ENCODE peak calls at places on chromosomes 7 and 10, in seven cellular contexts. I is A172; K is Caki2; G is Kasumi-1; A is RCC 7860; S is stimulated activated CD8-positive, alpha-beta memory T cell treated with anti-CD3 and anti-CD28 coated beads, Interleukin-2, amount 100 ng/mL, for 48 hours; X is HuH-7.5. M is an unnamed sample.

GRCh38 chr7:140229591-140230516 is 53.1 kb upstream of the KDM7A start:
- DNase-seq in I (no peak), K (no peak), G (no peak), A (no peak), S (peak; percentile 48), X (no peak), M (peak; percentile 27)

GRCh38 chr7:37028909-37029440 is 304.7 kb upstream of the AOAH start:
- DNase-seq in I (no peak), K (no peak), G (no peak), A (no peak), S (peak; percentile 23), X (no peak), M (no peak)

GRCh38 chr7:97555845-97556431 is 175.9 kb upstream of the TAC1 start:
- DNase-seq in I (peak; percentile 35), K (peak; percentile 24), G (no peak), A (no peak), S (no peak), X (no peak), M (no peak)

GRCh38 chr10:3960496-3960895 is 175.5 kb upstream of the KLF6 start:
- DNase-seq in I (no peak), K (no peak), G (no peak), A (no peak), S (no peak), X (no peak), M (no peak)

GRCh38 chr7:100966542-100967291 is 2.6 kb upstream of the MUC12 start:
- DNase-seq in I (no peak), K (peak; percentile 24), G (no peak), A (no peak), S (no peak), X (no peak), M (peak; percentile 30)

GRCh38 chr7:30135551-30136271 is 925 bp downstream of the MTURN start:
- DNase-seq in I (peak; percentile 60), K (peak; percentile 69), G (peak; percentile 67), A (no peak), S (peak; percentile 20), X (peak; percentile 79), M (peak; percentile 43)

GRCh38 chr10:95560288-95561199 is 627 bp downstream of the SORBS1 start:
- DNase-seq in I (peak; percentile 12), K (peak; percentile 33), G (no peak), A (no peak), S (peak; percentile 5), X (peak; percentile 64), M (peak; percentile 57)

GRCh38 chr7:44964831-44965440 is 13.9 kb downstream of the MYO1G start:
- DNase-seq in I (no peak), K (no peak), G (no peak), A (no peak), S (no peak), X (no peak), M (no peak)

GRCh38 chr7:127858915-127859189 is 172.4 kb downstream of the LRRC4 start:
- DNase-seq in I (no peak), K (no peak), G (no peak), A (no peak), S (no peak), X (no peak), M (no peak)

GRCh38 chr7:50212016-50212325 is 92.5 kb upstream of the IKZF1 start:
- DNase-seq in I (no peak), K (no peak), G (no peak), A (no peak), S (no peak), X (no peak), M (no peak)

GRCh38 chr10:34294137-34294536 is 521.0 kb downstream of the PARD3 start:
- DNase-seq in I (no peak), K (no peak), G (no peak), A (no peak), S (no peak), X (no peak), M (no peak)

GRCh38 chr10:12638103-12638502 is 288.8 kb downstream of the CAMK1D start:
- DNase-seq in I (peak; percentile 34), K (peak; percentile 30), G (no peak), A (no peak), S (no peak), X (no peak), M (peak; percentile 85)

GRCh38 chr7:36749282-36749960 is 25.1 kb upstream of the AOAH start:
- DNase-seq in I (peak; percentile 80), K (no peak), G (peak; percentile 81), A (peak; percentile 93), S (no peak), X (no peak), M (no peak)

GRCh38 chr10:122490786-122491680 is 29.7 kb downstream of the HTRA1 start:
- DNase-seq in I (no peak), K (no peak), G (no peak), A (no peak), S (peak; percentile 18), X (no peak), M (no peak)

GRCh38 chr10:6918305-6918704 is 338.2 kb upstream of the PRKCQ start:
- DNase-seq in I (no peak), K (no peak), G (peak; percentile 84), A (no peak), S (peak; percentile 67), X (no peak), M (no peak)

GRCh38 chr7:79719216-79719615 is 265.7 kb upstream of the MAGI2 start:
- DNase-seq in I (no peak), K (no peak), G (no peak), A (no peak), S (no peak), X (no peak), M (no peak)

GRCh38 chr10:123331438-123331837 is 177.2 kb downstream of the BUB3 start:
- DNase-seq in I (peak; percentile 8), K (no peak), G (no peak), A (no peak), S (no peak), X (no peak), M (no peak)

GRCh38 chr7:140640727-140641531 is at the start of gene DENND2A:
- DNase-seq in I (peak; percentile 39), K (no peak), G (no peak), A (no peak), S (no peak), X (no peak), M (peak; percentile 58)

GRCh38 chr10:36026081-36026480 is 384.0 kb upstream of the FZD8 start:
- DNase-seq in I (no peak), K (no peak), G (no peak), A (no peak), S (no peak), X (no peak), M (no peak)

GRCh38 chr7:3095046-3095445 is 51.4 kb upstream of the CARD11 start:
- DNase-seq in I (no peak), K (no peak), G (peak; percentile 56), A (no peak), S (no peak), X (no peak), M (no peak)

GRCh38 chr10:112362833-112363232 is 11.1 kb upstream of the ACSL5 start:
- DNase-seq in I (peak; percentile 49), K (no peak), G (no peak), A (no peak), S (no peak), X (no peak), M (peak; percentile 28)

GRCh38 chr10:117663750-117664149 is 121.2 kb downstream of the EMX2 start:
- DNase-seq in I (peak; percentile 53), K (peak; percentile 58), G (no peak), A (peak; percentile 42), S (no peak), X (no peak), M (no peak)

GRCh38 chr10:130742936-130743675 is 568.4 kb downstream of the TCERG1L start:
- DNase-seq in I (no peak), K (no peak), G (no peak), A (no peak), S (no peak), X (no peak), M (peak; percentile 11)

GRCh38 chr7:83849135-83849534 is 200.2 kb upstream of the SEMA3E start:
- DNase-seq in I (no peak), K (no peak), G (no peak), A (no peak), S (no peak), X (no peak), M (no peak)

GRCh38 chr10:99595770-99596465 is 24.3 kb downstream of the SLC25A28 start:
- DNase-seq in I (peak; percentile 16), K (peak; percentile 60), G (no peak), A (no peak), S (no peak), X (no peak), M (peak; percentile 25)

GRCh38 chr10:119545310-119545709 is 2.8 kb upstream of the RGS10 start:
- DNase-seq in I (no peak), K (no peak), G (no peak), A (no peak), S (no peak), X (no peak), M (no peak)

GRCh38 chr7:141654551-141654950 is 47.4 kb downstream of the DENND11 start:
- DNase-seq in I (peak; percentile 70), K (peak; percentile 66), G (peak; percentile 93), A (peak; percentile 69), S (peak; percentile 25), X (peak; percentile 75), M (peak; percentile 76)

GRCh38 chr10:34186013-34186412 is 629.1 kb downstream of the PARD3 start:
- DNase-seq in I (no peak), K (no peak), G (peak; percentile 72), A (no peak), S (no peak), X (no peak), M (no peak)

GRCh38 chr10:123997486-123998196 is 95.8 kb downstream of the CHST15 start:
- DNase-seq in I (peak; percentile 87), K (peak; percentile 79), G (peak; percentile 34), A (peak; percentile 97), S (no peak), X (no peak), M (no peak)

GRCh38 chr10:11603741-11604140 is 7.7 kb downstream of the USP6NL start:
- DNase-seq in I (no peak), K (no peak), G (no peak), A (no peak), S (no peak), X (no peak), M (no peak)

GRCh38 chr7:93327006-93327633 is 95.0 kb downstream of the VPS50 start:
- DNase-seq in I (peak; percentile 87), K (no peak), G (no peak), A (peak; percentile 89), S (no peak), X (no peak), M (no peak)

GRCh38 chr7:19024261-19024660 is 93.2 kb downstream of the TWIST1 start:
- DNase-seq in I (peak; percentile 47), K (no peak), G (no peak), A (peak; percentile 26), S (no peak), X (no peak), M (no peak)

GRCh38 chr10:75764974-75765551 is 333.6 kb downstream of the LRMDA start:
- DNase-seq in I (no peak), K (no peak), G (no peak), A (no peak), S (no peak), X (no peak), M (no peak)

GRCh38 chr7:82124445-82124844 is 319.1 kb downstream of the CACNA2D1 start:
- DNase-seq in I (no peak), K (no peak), G (no peak), A (no peak), S (no peak), X (no peak), M (no peak)

M was measured in Caco-2.